ENCODE peak calls at places on chromosomes 12 and 14, in five cellular contexts. S is endothelial cell, M is PC-3, H is left ventricle myocardium inferior, A is bronchial epithelial cell. E is an unnamed sample.

GRCh38 chr12:65948320-65949008 is 124.2 kb downstream of the HMGA2 start:
- DNase-seq in H (peak), S (no peak), M (peak), A (peak), E (no peak)

GRCh38 chr14:90488256-90488655 is 91.4 kb downstream of the CALM1 start:
- DNase-seq in H (no peak), S (no peak), M (no peak), A (no peak), E (no peak)

GRCh38 chr14:26597136-26598080 is at the start of gene NOVA1:
- DNase-seq in H (peak), A (no peak), S (peak), M (no peak), E (peak)

GRCh38 chr14:21267431-21267845 is 1.8 kb downstream of the HNRNPC start:
- DNase-seq in M (peak), S (no peak), H (no peak), A (no peak), E (no peak)

GRCh38 chr14:98133806-98134205 is 1138.2 kb downstream of the BCL11B start:
- DNase-seq in S (no peak), M (peak), H (no peak), A (peak), E (no peak)

GRCh38 chr12:64894827-64895475 is 70.5 kb downstream of the TBC1D30 start:
- DNase-seq in M (peak), H (no peak), S (no peak), A (peak), E (no peak)

GRCh38 chr12:27272375-27273028 is 28.4 kb downstream of the STK38L start:
- DNase-seq in S (no peak), H (no peak), M (no peak), A (no peak), E (no peak)

GRCh38 chr12:50074936-50075807 is 10.0 kb upstream of the SMARCD1 start:
- DNase-seq in S (peak), H (peak), M (peak), A (peak), E (peak)

GRCh38 chr12:120972870-120973543 is 5.3 kb upstream of the HNF1A start:
- DNase-seq in M (no peak), S (no peak), H (no peak), A (no peak), E (no peak)

GRCh38 chr12:48613321-48613720 is 43.5 kb upstream of the LALBA start:
- DNase-seq in M (no peak), H (no peak), A (no peak), S (no peak), E (no peak)

GRCh38 chr14:31927348-31927826 is 149.7 kb upstream of the ARHGAP5 start:
- DNase-seq in M (peak), H (peak), A (peak), S (no peak), E (no peak)

GRCh38 chr12:29782285-29782820 is 1.4 kb downstream of the TMTC1 start:
- DNase-seq in M (peak), S (no peak), A (peak), H (no peak), E (no peak)

GRCh38 chr12:122035292-122035691 is 13.6 kb downstream of the BCL7A start:
- DNase-seq in M (peak), S (no peak), A (peak), H (no peak), E (no peak)

GRCh38 chr14:100237735-100238418 is 1.1 kb upstream of the YY1 start:
- DNase-seq in H (peak), A (no peak), M (peak), S (peak), E (no peak)

GRCh38 chr12:104263580-104264358 is 39.8 kb upstream of the EID3 start:
- DNase-seq in S (no peak), A (peak), H (no peak), M (peak), E (no peak)

GRCh38 chr14:75285331-75285730 is 6.7 kb downstream of the FOS start:
- DNase-seq in H (no peak), A (no peak), M (no peak), S (no peak), E (no peak)

GRCh38 chr12:124497658-124498057 is 69.8 kb downstream of the NCOR2 start:
- DNase-seq in A (peak), H (peak), S (no peak), M (no peak), E (no peak)

GRCh38 chr12:122089080-122089479 is 10.5 kb downstream of the MLXIP start:
- DNase-seq in S (no peak), H (no peak), M (no peak), A (no peak), E (no peak)

GRCh38 chr14:64465856-64466554 is 706 bp downstream of the AKAP5 start:
- DNase-seq in A (peak), H (no peak), M (peak), S (peak), E (no peak)

GRCh38 chr12:116050266-116050665 is 227.2 kb downstream of the MED13L start:
- DNase-seq in S (no peak), A (no peak), M (no peak), H (no peak), E (no peak)

GRCh38 chr12:5456906-5457305 is 25.0 kb downstream of the NTF3 start:
- DNase-seq in A (peak), S (peak), M (no peak), H (no peak), E (no peak)

GRCh38 chr12:64311877-64312276 is 78.7 kb downstream of the C12orf56 start:
- DNase-seq in H (no peak), A (no peak), S (no peak), M (no peak), E (no peak)

GRCh38 chr14:34693228-34693939 is 21.0 kb downstream of the CFL2 start:
- DNase-seq in M (peak), A (peak), H (peak), S (no peak), E (no peak)

GRCh38 chr14:36508418-36509051 is 11.5 kb downstream of the NKX2-1 start:
- DNase-seq in S (no peak), M (no peak), H (no peak), A (no peak), E (no peak)

GRCh38 chr12:82682851-82683261 is 3.9 kb upstream of the TMTC2 start:
- DNase-seq in M (peak), A (peak), S (no peak), H (no peak), E (no peak)

GRCh38 chr12:67590122-67590795 is 58.3 kb upstream of the DYRK2 start:
- DNase-seq in H (no peak), M (no peak), A (no peak), S (no peak), E (no peak)

GRCh38 chr12:111347891-111348644 is 20.8 kb downstream of the PHETA1 start:
- DNase-seq in H (no peak), A (no peak), S (no peak), M (no peak), E (no peak)

GRCh38 chr12:111759991-111760390 is 6.7 kb upstream of the ALDH2 start:
- DNase-seq in A (no peak), M (no peak), S (no peak), H (no peak), E (no peak)

GRCh38 chr14:101054671-101055070 is 151.1 kb upstream of the RTL1 start:
- DNase-seq in H (no peak), S (no peak), A (no peak), M (no peak), E (no peak)

GRCh38 chr12:4197922-4198763 is 75.4 kb upstream of the CCND2 start:
- DNase-seq in M (no peak), A (no peak), S (no peak), H (no peak), E (no peak)

GRCh38 chr12:39368096-39368495 is 74.8 kb downstream of the KIF21A start:
- DNase-seq in H (no peak), M (peak), A (peak), S (no peak), E (no peak)

GRCh38 chr14:22414876-22415632 is 174.0 kb downstream of the DAD1 start:
- DNase-seq in A (no peak), M (no peak), S (no peak), H (no peak), E (no peak)

DNA sequence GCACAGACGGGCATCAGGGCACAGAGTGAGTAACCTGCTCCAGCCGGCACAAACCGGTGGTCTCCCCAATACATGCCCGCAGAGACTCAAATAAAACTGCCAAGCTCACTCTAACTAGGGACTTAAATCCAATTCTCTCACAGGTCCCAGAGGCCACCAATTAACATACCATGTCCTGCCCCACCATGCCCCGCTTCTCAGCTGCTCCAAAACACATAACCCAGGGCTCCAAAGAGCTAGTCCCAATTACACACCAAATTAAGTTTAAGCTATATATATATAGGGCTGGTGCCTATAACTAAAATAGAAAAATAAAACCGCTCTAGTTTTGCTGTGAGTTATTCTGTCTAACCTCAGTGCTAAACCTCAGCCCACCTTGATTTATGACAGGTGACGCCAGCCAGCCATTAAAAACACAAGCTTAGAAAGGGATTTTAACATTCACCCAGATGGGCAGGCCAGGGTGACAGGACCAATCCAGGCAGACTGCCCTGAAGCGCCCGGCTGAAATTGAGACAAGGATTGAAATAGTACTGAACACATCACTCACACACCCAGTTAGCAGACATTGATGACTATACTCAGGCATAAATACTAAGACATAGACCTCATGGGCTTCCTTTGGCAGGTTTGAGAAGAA is 80.9 kb downstream of the CLMN start:
- DNase-seq in H (no peak), A (no peak), S (no peak), M (no peak), E (no peak)
- TF ChIP-seq CTCF in H (no peak), A (no peak), S (no peak), M (no peak), E (no peak)

GRCh38 chr12:88388566-88389269 is 191.6 kb downstream of the KITLG start:
- DNase-seq in A (no peak), M (no peak), S (no peak), H (no peak), E (no peak)

GRCh38 chr12:88391556-88391955 is 188.7 kb downstream of the KITLG start:
- DNase-seq in S (no peak), M (peak), A (peak), H (no peak), E (no peak)

GRCh38 chr12:88390811-88391210 is 189.5 kb downstream of the KITLG start:
- DNase-seq in H (no peak), M (no peak), A (no peak), S (no peak), E (no peak)

GRCh38 chr12:88393017-88393767 is 187.1 kb downstream of the KITLG start:
- DNase-seq in S (no peak), M (peak), A (peak), H (no peak), E (no peak)
- TF ChIP-seq CTCF in S (peak), M (peak), A (peak), H (peak), E (peak)

GRCh38 chr14:83071888-83072501 is 1538.3 kb upstream of the SEL1L start:
- DNase-seq in S (peak), A (peak), H (no peak), M (peak), E (no peak)
- TF ChIP-seq CTCF in S (peak), A (peak), H (no peak), M (peak), E (peak)

GRCh38 chr12:38053655-38054464 is 262.7 kb upstream of the ALG10B start:
- DNase-seq in S (no peak), A (no peak), H (no peak), M (peak), E (no peak)
- TF ChIP-seq CTCF in S (no peak), A (peak), H (no peak), M (peak), E (no peak)

GRCh38 chr14:77025744-77026165 is 2.8 kb downstream of the IRF2BPL start:
- DNase-seq in S (no peak), H (peak), A (no peak), M (no peak), E (no peak)

GRCh38 chr14:77024171-77024627 is 4.3 kb downstream of the IRF2BPL start:
- DNase-seq in S (no peak), M (peak), H (peak), A (no peak), E (no peak)

GRCh38 chr14:77022219-77022852 is 6.2 kb downstream of the IRF2BPL start:
- DNase-seq in S (no peak), A (no peak), M (peak), H (no peak), E (no peak)

GRCh38 chr14:77026166-77026929 is 2.2 kb downstream of the IRF2BPL start:
- DNase-seq in M (peak), A (no peak), S (no peak), H (peak), E (no peak)

DNA sequence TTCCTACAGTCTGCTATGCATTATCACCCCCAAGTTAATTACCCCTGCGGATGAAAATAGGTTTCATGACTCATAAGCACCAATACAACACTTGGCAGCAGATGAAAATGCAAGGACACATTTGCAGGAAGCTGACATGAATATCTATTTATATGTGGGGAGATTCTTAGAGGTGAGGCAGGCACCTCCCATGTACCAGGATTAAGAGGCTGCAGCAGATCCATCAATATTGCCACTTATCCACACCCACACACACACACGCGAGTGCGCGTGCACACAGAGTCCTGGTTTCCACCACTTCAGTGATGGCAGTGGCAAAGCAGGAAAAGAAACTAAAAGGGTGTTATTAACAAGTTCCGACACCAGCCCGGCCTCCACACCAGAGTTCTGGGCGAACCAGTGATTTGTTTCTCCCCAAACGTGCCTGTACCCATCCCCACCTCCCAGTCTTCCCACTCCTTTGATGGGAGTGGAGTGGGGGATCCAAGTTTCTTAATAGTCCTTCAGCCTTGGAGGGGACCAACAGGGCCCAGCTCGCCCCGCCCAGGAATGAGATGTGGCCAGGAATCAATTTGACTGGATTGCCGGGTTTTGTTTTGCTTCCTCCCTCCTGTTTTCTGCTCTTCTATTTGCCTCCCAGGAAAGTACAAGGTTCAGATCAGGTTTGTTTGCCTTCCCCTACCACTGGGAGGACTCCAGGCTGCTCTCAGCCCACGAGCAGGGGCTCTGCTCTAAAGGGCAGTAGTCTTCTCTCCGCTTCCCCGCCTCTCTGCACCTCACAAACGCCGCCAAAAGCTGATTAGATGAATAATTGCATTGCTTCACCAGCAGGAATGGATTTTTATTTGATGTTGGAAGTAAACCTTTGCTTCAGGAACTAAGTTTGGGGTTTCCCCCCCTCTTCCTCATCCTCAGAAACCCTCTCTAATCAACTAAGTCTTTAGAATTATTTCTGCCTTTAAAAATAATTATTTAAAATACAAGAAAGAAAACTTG is 5.2 kb downstream of the IRF2BPL start:
- DNase-seq in M (peak), S (no peak), H (no peak), A (peak), E (peak)
- TF ChIP-seq CTCF in M (peak), S (no peak), H (peak), A (no peak), E (peak)

GRCh38 chr14:50421499-50421898 is 24.8 kb upstream of the CDKL1 start:
- DNase-seq in H (no peak), M (no peak), S (no peak), A (no peak), E (no peak)

GRCh38 chr14:50423529-50423928 is 26.8 kb upstream of the CDKL1 start:
- DNase-seq in H (no peak), S (no peak), A (no peak), M (no peak), E (no peak)

GRCh38 chr14:50425816-50426215 is 29.1 kb upstream of the CDKL1 start:
- DNase-seq in H (no peak), M (no peak), A (no peak), S (no peak), E (no peak)

DNA sequence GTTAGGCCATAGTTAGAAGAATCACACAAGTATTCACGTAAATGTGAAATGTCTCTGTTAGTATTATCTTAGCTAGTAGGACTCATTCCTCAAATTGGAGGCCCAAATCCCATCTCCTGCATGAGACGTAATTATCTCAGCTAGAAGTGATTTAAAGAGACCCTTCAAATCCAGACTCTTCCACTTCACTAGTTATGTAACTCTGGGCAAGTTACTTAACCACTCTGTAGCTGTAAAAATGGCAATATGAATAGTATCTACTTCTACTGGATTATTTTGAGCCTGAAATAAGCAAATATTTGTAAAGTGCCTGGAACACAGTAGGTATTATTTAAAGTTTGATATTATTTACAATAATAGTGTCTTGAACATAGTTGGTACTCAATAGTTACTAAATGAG is 28.4 kb upstream of the CDKL1 start:
- DNase-seq in H (no peak), A (no peak), M (no peak), S (no peak), E (no peak)
- TF ChIP-seq CTCF in H (no peak), A (no peak), M (no peak), S (no peak), E (no peak)

GRCh38 chr14:95453713-95453980 is 62.8 kb downstream of the SYNE3 start:
- DNase-seq in A (no peak), M (no peak), H (no peak), S (no peak), E (no peak)
- TF ChIP-seq CTCF in A (no peak), M (no peak), H (no peak), S (no peak), E (no peak)

GRCh38 chr12:108690799-108691153 is 40.5 kb downstream of the CORO1C start:
- DNase-seq in M (no peak), S (no peak), H (no peak), A (no peak), E (no peak)

GRCh38 chr12:108690191-108690518 is 41.2 kb downstream of the CORO1C start:
- DNase-seq in H (no peak), A (no peak), S (no peak), M (no peak), E (no peak)

GRCh38 chr12:108693186-108693585 is 38.1 kb downstream of the CORO1C start:
- DNase-seq in M (no peak), H (no peak), A (no peak), S (no peak), E (no peak)

GRCh38 chr12:108691995-108692808 is 39.1 kb downstream of the CORO1C start:
- DNase-seq in H (peak), S (no peak), M (no peak), A (peak), E (no peak)

GRCh38 chr12:108691154-108691994 is 39.9 kb downstream of the CORO1C start:
- DNase-seq in S (peak), M (peak), A (peak), H (peak), E (peak)
- TF ChIP-seq CTCF in S (peak), M (peak), A (peak), H (peak), E (peak)

GRCh38 chr12:2363836-2364565 is 311.2 kb downstream of the CACNA1C start:
- DNase-seq in M (no peak), S (no peak), A (no peak), H (no peak), E (no peak)

GRCh38 chr12:2364566-2365165 is 311.9 kb downstream of the CACNA1C start:
- DNase-seq in A (peak), S (no peak), M (no peak), H (no peak), E (no peak)

GRCh38 chr12:2358986-2359658 is 306.3 kb downstream of the CACNA1C start:
- DNase-seq in S (no peak), A (no peak), H (no peak), M (no peak), E (no peak)

GRCh38 chr12:2359725-2360629 is 307.2 kb downstream of the CACNA1C start:
- DNase-seq in H (no peak), A (no peak), M (no peak), S (no peak), E (no peak)

DNA sequence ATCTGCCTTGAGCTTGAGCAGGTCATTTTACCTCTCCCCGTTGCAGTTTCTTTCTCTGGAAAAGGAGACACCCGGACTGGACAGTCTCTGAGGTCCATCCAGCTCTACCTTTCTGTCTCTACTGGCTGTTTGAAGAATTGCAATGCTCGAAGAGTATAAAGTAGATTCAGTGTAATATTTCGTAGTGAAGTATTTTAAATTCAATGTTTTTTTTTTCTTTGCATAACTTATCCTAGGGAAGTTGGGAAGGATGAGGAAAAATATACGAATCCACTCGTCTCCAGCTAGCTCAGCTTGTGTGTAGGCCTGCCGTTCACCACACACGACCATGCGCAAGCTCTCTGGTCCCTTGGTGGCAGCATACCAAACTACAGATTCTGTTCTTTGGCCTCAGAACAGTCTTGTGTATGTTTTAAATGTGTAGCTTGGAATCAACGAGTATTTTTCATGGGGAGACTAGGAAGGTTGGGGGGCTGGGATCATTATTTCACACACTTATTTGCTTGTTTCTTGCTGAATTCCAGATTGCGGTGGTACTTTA is 307.9 kb downstream of the CACNA1C start:
- DNase-seq in S (no peak), H (no peak), M (peak), A (no peak), E (no peak)
- TF ChIP-seq CTCF in S (peak), H (peak), M (peak), A (no peak), E (peak)

E was measured in progenitor cell of endocrine pancreas.